ENCODE peak calls at places on chromosomes 3 and 15, in ten cellular contexts. One of them, this sample, is unnamed.

GRCh38 chr15:46618984-46619383 is 984.2 kb downstream of the SQOR start:
- DNase-seq in B cell: no peak
- DNase-seq in stimulated activated CD4-positive, alpha-beta T cell treated with anti-CD3 and anti-CD28 coated beads, TNF-alpha, amount 100 ng/mL, for 4 hours: no peak
- DNase-seq in PC-3: no peak
- DNase-seq in omental fat pad: no peak
- DNase-seq in GOT3: no peak
- DNase-seq in HT1080: no peak
- DNase-seq in endothelial cell: no peak
- DNase-seq in H7: no peak
- DNase-seq in activated T-helper 1 cell treated with anti-CD3 and anti-CD28 coated beads, Interleukin-12 subunit alpha, Interleukin-12 subunit beta, Interleukin-2, Interleukin-4 antibody, amounts not matched to agents 30 ng/mL and 10 ng/mL and 1 ng/mL, durations not matched to agents 14 hours and 24 hours and 36 hours: no peak
- DNase-seq in this sample: no peak

GRCh38 chr3:52385157-52385556 is 59.7 kb downstream of the SEMA3G start:
- DNase-seq in HT1080: peak
- DNase-seq in GOT3: no peak
- DNase-seq in omental fat pad: no peak
- DNase-seq in H7: peak
- DNase-seq in B cell: no peak
- DNase-seq in stimulated activated CD4-positive, alpha-beta T cell treated with anti-CD3 and anti-CD28 coated beads, TNF-alpha, amount 100 ng/mL, for 4 hours: no peak
- DNase-seq in endothelial cell: peak
- DNase-seq in PC-3: peak
- DNase-seq in activated T-helper 1 cell treated with anti-CD3 and anti-CD28 coated beads, Interleukin-12 subunit alpha, Interleukin-12 subunit beta, Interleukin-2, Interleukin-4 antibody, amounts not matched to agents 30 ng/mL and 10 ng/mL and 1 ng/mL, durations not matched to agents 14 hours and 24 hours and 36 hours: no peak
- DNase-seq in this sample: peak

GRCh38 chr3:79015854-79016253 is 751.9 kb downstream of the ROBO1 start:
- DNase-seq in B cell: no peak
- DNase-seq in stimulated activated CD4-positive, alpha-beta T cell treated with anti-CD3 and anti-CD28 coated beads, TNF-alpha, amount 100 ng/mL, for 4 hours: no peak
- DNase-seq in activated T-helper 1 cell treated with anti-CD3 and anti-CD28 coated beads, Interleukin-12 subunit alpha, Interleukin-12 subunit beta, Interleukin-2, Interleukin-4 antibody, amounts not matched to agents 30 ng/mL and 10 ng/mL and 1 ng/mL, durations not matched to agents 14 hours and 24 hours and 36 hours: no peak
- DNase-seq in GOT3: no peak
- DNase-seq in PC-3: no peak
- DNase-seq in endothelial cell: no peak
- DNase-seq in HT1080: no peak
- DNase-seq in H7: no peak
- DNase-seq in omental fat pad: no peak
- DNase-seq in this sample: no peak

GRCh38 chr15:38398134-38398533 is 55.8 kb upstream of the FAM98B start:
- DNase-seq in H7: no peak
- DNase-seq in stimulated activated CD4-positive, alpha-beta T cell treated with anti-CD3 and anti-CD28 coated beads, TNF-alpha, amount 100 ng/mL, for 4 hours: no peak
- DNase-seq in activated T-helper 1 cell treated with anti-CD3 and anti-CD28 coated beads, Interleukin-12 subunit alpha, Interleukin-12 subunit beta, Interleukin-2, Interleukin-4 antibody, amounts not matched to agents 30 ng/mL and 10 ng/mL and 1 ng/mL, durations not matched to agents 14 hours and 24 hours and 36 hours: no peak
- DNase-seq in endothelial cell: no peak
- DNase-seq in PC-3: peak
- DNase-seq in GOT3: peak
- DNase-seq in omental fat pad: no peak
- DNase-seq in HT1080: peak
- DNase-seq in B cell: no peak
- DNase-seq in this sample: no peak

GRCh38 chr3:124260206-124260915 is 268.4 kb upstream of the ROPN1 start:
- DNase-seq in stimulated activated CD4-positive, alpha-beta T cell treated with anti-CD3 and anti-CD28 coated beads, TNF-alpha, amount 100 ng/mL, for 4 hours: no peak
- DNase-seq in HT1080: peak
- DNase-seq in activated T-helper 1 cell treated with anti-CD3 and anti-CD28 coated beads, Interleukin-12 subunit alpha, Interleukin-12 subunit beta, Interleukin-2, Interleukin-4 antibody, amounts not matched to agents 30 ng/mL and 10 ng/mL and 1 ng/mL, durations not matched to agents 14 hours and 24 hours and 36 hours: no peak
- DNase-seq in GOT3: peak
- DNase-seq in PC-3: peak
- DNase-seq in endothelial cell: no peak
- DNase-seq in B cell: no peak
- DNase-seq in omental fat pad: no peak
- DNase-seq in H7: no peak
- DNase-seq in this sample: no peak

GRCh38 chr3:181362378-181362777 is 349.3 kb upstream of the SOX2 start:
- DNase-seq in GOT3: no peak
- DNase-seq in endothelial cell: no peak
- DNase-seq in B cell: no peak
- DNase-seq in HT1080: no peak
- DNase-seq in stimulated activated CD4-positive, alpha-beta T cell treated with anti-CD3 and anti-CD28 coated beads, TNF-alpha, amount 100 ng/mL, for 4 hours: no peak
- DNase-seq in H7: no peak
- DNase-seq in PC-3: peak
- DNase-seq in activated T-helper 1 cell treated with anti-CD3 and anti-CD28 coated beads, Interleukin-12 subunit alpha, Interleukin-12 subunit beta, Interleukin-2, Interleukin-4 antibody, amounts not matched to agents 30 ng/mL and 10 ng/mL and 1 ng/mL, durations not matched to agents 14 hours and 24 hours and 36 hours: no peak
- DNase-seq in omental fat pad: no peak
- DNase-seq in this sample: no peak

GRCh38 chr3:37505415-37505814 is 331.0 kb upstream of the LRRFIP2 start:
- DNase-seq in stimulated activated CD4-positive, alpha-beta T cell treated with anti-CD3 and anti-CD28 coated beads, TNF-alpha, amount 100 ng/mL, for 4 hours: no peak
- DNase-seq in omental fat pad: no peak
- DNase-seq in GOT3: no peak
- DNase-seq in H7: no peak
- DNase-seq in endothelial cell: no peak
- DNase-seq in activated T-helper 1 cell treated with anti-CD3 and anti-CD28 coated beads, Interleukin-12 subunit alpha, Interleukin-12 subunit beta, Interleukin-2, Interleukin-4 antibody, amounts not matched to agents 30 ng/mL and 10 ng/mL and 1 ng/mL, durations not matched to agents 14 hours and 24 hours and 36 hours: no peak
- DNase-seq in PC-3: no peak
- DNase-seq in HT1080: no peak
- DNase-seq in B cell: no peak
- DNase-seq in this sample: no peak

GRCh38 chr15:80156176-80156720 is 3.4 kb downstream of the FAH start:
- DNase-seq in B cell: no peak
- DNase-seq in H7: no peak
- DNase-seq in PC-3: no peak
- DNase-seq in endothelial cell: no peak
- DNase-seq in activated T-helper 1 cell treated with anti-CD3 and anti-CD28 coated beads, Interleukin-12 subunit alpha, Interleukin-12 subunit beta, Interleukin-2, Interleukin-4 antibody, amounts not matched to agents 30 ng/mL and 10 ng/mL and 1 ng/mL, durations not matched to agents 14 hours and 24 hours and 36 hours: no peak
- DNase-seq in GOT3: no peak
- DNase-seq in HT1080: no peak
- DNase-seq in omental fat pad: no peak
- DNase-seq in stimulated activated CD4-positive, alpha-beta T cell treated with anti-CD3 and anti-CD28 coated beads, TNF-alpha, amount 100 ng/mL, for 4 hours: no peak
- DNase-seq in this sample: no peak

GRCh38 chr3:68018275-68018674 is 363.9 kb upstream of the SUCLG2 start:
- DNase-seq in GOT3: no peak
- DNase-seq in H7: peak
- DNase-seq in HT1080: no peak
- DNase-seq in endothelial cell: no peak
- DNase-seq in B cell: no peak
- DNase-seq in activated T-helper 1 cell treated with anti-CD3 and anti-CD28 coated beads, Interleukin-12 subunit alpha, Interleukin-12 subunit beta, Interleukin-2, Interleukin-4 antibody, amounts not matched to agents 30 ng/mL and 10 ng/mL and 1 ng/mL, durations not matched to agents 14 hours and 24 hours and 36 hours: no peak
- DNase-seq in stimulated activated CD4-positive, alpha-beta T cell treated with anti-CD3 and anti-CD28 coated beads, TNF-alpha, amount 100 ng/mL, for 4 hours: no peak
- DNase-seq in omental fat pad: no peak
- DNase-seq in PC-3: peak
- DNase-seq in this sample: no peak

GRCh38 chr3:110646496-110646895 is 425.1 kb upstream of the NECTIN3 start:
- DNase-seq in HT1080: no peak
- DNase-seq in H7: no peak
- DNase-seq in endothelial cell: no peak
- DNase-seq in activated T-helper 1 cell treated with anti-CD3 and anti-CD28 coated beads, Interleukin-12 subunit alpha, Interleukin-12 subunit beta, Interleukin-2, Interleukin-4 antibody, amounts not matched to agents 30 ng/mL and 10 ng/mL and 1 ng/mL, durations not matched to agents 14 hours and 24 hours and 36 hours: no peak
- DNase-seq in GOT3: no peak
- DNase-seq in PC-3: no peak
- DNase-seq in B cell: no peak
- DNase-seq in stimulated activated CD4-positive, alpha-beta T cell treated with anti-CD3 and anti-CD28 coated beads, TNF-alpha, amount 100 ng/mL, for 4 hours: no peak
- DNase-seq in omental fat pad: no peak
- DNase-seq in this sample: no peak

GRCh38 chr3:191170097-191170496 is 28.9 kb upstream of the OSTN start:
- DNase-seq in omental fat pad: no peak
- DNase-seq in GOT3: no peak
- DNase-seq in B cell: no peak
- DNase-seq in H7: no peak
- DNase-seq in stimulated activated CD4-positive, alpha-beta T cell treated with anti-CD3 and anti-CD28 coated beads, TNF-alpha, amount 100 ng/mL, for 4 hours: no peak
- DNase-seq in HT1080: no peak
- DNase-seq in activated T-helper 1 cell treated with anti-CD3 and anti-CD28 coated beads, Interleukin-12 subunit alpha, Interleukin-12 subunit beta, Interleukin-2, Interleukin-4 antibody, amounts not matched to agents 30 ng/mL and 10 ng/mL and 1 ng/mL, durations not matched to agents 14 hours and 24 hours and 36 hours: no peak
- DNase-seq in endothelial cell: no peak
- DNase-seq in PC-3: no peak
- DNase-seq in this sample: no peak

GRCh38 chr3:54427951-54428871 is 305.9 kb downstream of the CACNA2D3 start:
- DNase-seq in stimulated activated CD4-positive, alpha-beta T cell treated with anti-CD3 and anti-CD28 coated beads, TNF-alpha, amount 100 ng/mL, for 4 hours: no peak
- DNase-seq in endothelial cell: peak
- DNase-seq in PC-3: peak
- DNase-seq in B cell: no peak
- DNase-seq in GOT3: peak
- DNase-seq in H7: peak
- DNase-seq in omental fat pad: no peak
- DNase-seq in HT1080: peak
- DNase-seq in activated T-helper 1 cell treated with anti-CD3 and anti-CD28 coated beads, Interleukin-12 subunit alpha, Interleukin-12 subunit beta, Interleukin-2, Interleukin-4 antibody, amounts not matched to agents 30 ng/mL and 10 ng/mL and 1 ng/mL, durations not matched to agents 14 hours and 24 hours and 36 hours: peak
- DNase-seq in this sample: peak

GRCh38 chr3:32239638-32240550 is 1.4 kb downstream of the CMTM8 start:
- DNase-seq in endothelial cell: peak
- DNase-seq in activated T-helper 1 cell treated with anti-CD3 and anti-CD28 coated beads, Interleukin-12 subunit alpha, Interleukin-12 subunit beta, Interleukin-2, Interleukin-4 antibody, amounts not matched to agents 30 ng/mL and 10 ng/mL and 1 ng/mL, durations not matched to agents 14 hours and 24 hours and 36 hours: peak
- DNase-seq in H7: peak
- DNase-seq in GOT3: no peak
- DNase-seq in omental fat pad: no peak
- DNase-seq in PC-3: peak
- DNase-seq in B cell: peak
- DNase-seq in HT1080: peak
- DNase-seq in stimulated activated CD4-positive, alpha-beta T cell treated with anti-CD3 and anti-CD28 coated beads, TNF-alpha, amount 100 ng/mL, for 4 hours: peak
- DNase-seq in this sample: peak

GRCh38 chr15:62653122-62653521 is 389.4 kb upstream of the TPM1 start:
- DNase-seq in HT1080: no peak
- DNase-seq in omental fat pad: no peak
- DNase-seq in activated T-helper 1 cell treated with anti-CD3 and anti-CD28 coated beads, Interleukin-12 subunit alpha, Interleukin-12 subunit beta, Interleukin-2, Interleukin-4 antibody, amounts not matched to agents 30 ng/mL and 10 ng/mL and 1 ng/mL, durations not matched to agents 14 hours and 24 hours and 36 hours: no peak
- DNase-seq in stimulated activated CD4-positive, alpha-beta T cell treated with anti-CD3 and anti-CD28 coated beads, TNF-alpha, amount 100 ng/mL, for 4 hours: no peak
- DNase-seq in H7: no peak
- DNase-seq in GOT3: no peak
- DNase-seq in PC-3: no peak
- DNase-seq in B cell: no peak
- DNase-seq in endothelial cell: no peak
- DNase-seq in this sample: no peak

GRCh38 chr15:39631357-39631756 is 50.5 kb downstream of the THBS1 start:
- DNase-seq in PC-3: peak
- DNase-seq in omental fat pad: no peak
- DNase-seq in H7: no peak
- DNase-seq in GOT3: no peak
- DNase-seq in activated T-helper 1 cell treated with anti-CD3 and anti-CD28 coated beads, Interleukin-12 subunit alpha, Interleukin-12 subunit beta, Interleukin-2, Interleukin-4 antibody, amounts not matched to agents 30 ng/mL and 10 ng/mL and 1 ng/mL, durations not matched to agents 14 hours and 24 hours and 36 hours: no peak
- DNase-seq in endothelial cell: no peak
- DNase-seq in HT1080: peak
- DNase-seq in B cell: no peak
- DNase-seq in stimulated activated CD4-positive, alpha-beta T cell treated with anti-CD3 and anti-CD28 coated beads, TNF-alpha, amount 100 ng/mL, for 4 hours: no peak
- DNase-seq in this sample: no peak

GRCh38 chr3:177781686-177782161 is 584.4 kb upstream of the TBL1XR1 start:
- DNase-seq in endothelial cell: no peak
- DNase-seq in B cell: no peak
- DNase-seq in HT1080: no peak
- DNase-seq in stimulated activated CD4-positive, alpha-beta T cell treated with anti-CD3 and anti-CD28 coated beads, TNF-alpha, amount 100 ng/mL, for 4 hours: no peak
- DNase-seq in activated T-helper 1 cell treated with anti-CD3 and anti-CD28 coated beads, Interleukin-12 subunit alpha, Interleukin-12 subunit beta, Interleukin-2, Interleukin-4 antibody, amounts not matched to agents 30 ng/mL and 10 ng/mL and 1 ng/mL, durations not matched to agents 14 hours and 24 hours and 36 hours: no peak
- DNase-seq in PC-3: no peak
- DNase-seq in GOT3: no peak
- DNase-seq in H7: no peak
- DNase-seq in omental fat pad: no peak
- DNase-seq in this sample: no peak

GRCh38 chr3:195261925-195262324 is 9.0 kb downstream of the XXYLT1 start:
- DNase-seq in endothelial cell: no peak
- DNase-seq in activated T-helper 1 cell treated with anti-CD3 and anti-CD28 coated beads, Interleukin-12 subunit alpha, Interleukin-12 subunit beta, Interleukin-2, Interleukin-4 antibody, amounts not matched to agents 30 ng/mL and 10 ng/mL and 1 ng/mL, durations not matched to agents 14 hours and 24 hours and 36 hours: no peak
- DNase-seq in GOT3: no peak
- DNase-seq in H7: no peak
- DNase-seq in stimulated activated CD4-positive, alpha-beta T cell treated with anti-CD3 and anti-CD28 coated beads, TNF-alpha, amount 100 ng/mL, for 4 hours: no peak
- DNase-seq in omental fat pad: no peak
- DNase-seq in B cell: no peak
- DNase-seq in HT1080: no peak
- DNase-seq in PC-3: no peak
- DNase-seq in this sample: no peak

GRCh38 chr3:154111365-154111764 is 9.8 kb upstream of the ARHGEF26 start:
- DNase-seq in omental fat pad: no peak
- DNase-seq in activated T-helper 1 cell treated with anti-CD3 and anti-CD28 coated beads, Interleukin-12 subunit alpha, Interleukin-12 subunit beta, Interleukin-2, Interleukin-4 antibody, amounts not matched to agents 30 ng/mL and 10 ng/mL and 1 ng/mL, durations not matched to agents 14 hours and 24 hours and 36 hours: no peak
- DNase-seq in B cell: no peak
- DNase-seq in GOT3: no peak
- DNase-seq in PC-3: no peak
- DNase-seq in HT1080: no peak
- DNase-seq in H7: no peak
- DNase-seq in stimulated activated CD4-positive, alpha-beta T cell treated with anti-CD3 and anti-CD28 coated beads, TNF-alpha, amount 100 ng/mL, for 4 hours: no peak
- DNase-seq in endothelial cell: no peak
- DNase-seq in this sample: no peak

GRCh38 chr3:57029924-57030323 is 30.5 kb upstream of the SPATA12 start:
- DNase-seq in omental fat pad: no peak
- DNase-seq in PC-3: no peak
- DNase-seq in endothelial cell: no peak
- DNase-seq in GOT3: no peak
- DNase-seq in B cell: no peak
- DNase-seq in H7: no peak
- DNase-seq in HT1080: no peak
- DNase-seq in activated T-helper 1 cell treated with anti-CD3 and anti-CD28 coated beads, Interleukin-12 subunit alpha, Interleukin-12 subunit beta, Interleukin-2, Interleukin-4 antibody, amounts not matched to agents 30 ng/mL and 10 ng/mL and 1 ng/mL, durations not matched to agents 14 hours and 24 hours and 36 hours: no peak
- DNase-seq in stimulated activated CD4-positive, alpha-beta T cell treated with anti-CD3 and anti-CD28 coated beads, TNF-alpha, amount 100 ng/mL, for 4 hours: no peak
- DNase-seq in this sample: no peak

GRCh38 chr3:161409069-161409468 is 37.8 kb upstream of the SPTSSB start:
- DNase-seq in B cell: no peak
- DNase-seq in omental fat pad: no peak
- DNase-seq in H7: no peak
- DNase-seq in PC-3: peak
- DNase-seq in endothelial cell: peak
- DNase-seq in HT1080: peak
- DNase-seq in GOT3: no peak
- DNase-seq in stimulated activated CD4-positive, alpha-beta T cell treated with anti-CD3 and anti-CD28 coated beads, TNF-alpha, amount 100 ng/mL, for 4 hours: no peak
- DNase-seq in activated T-helper 1 cell treated with anti-CD3 and anti-CD28 coated beads, Interleukin-12 subunit alpha, Interleukin-12 subunit beta, Interleukin-2, Interleukin-4 antibody, amounts not matched to agents 30 ng/mL and 10 ng/mL and 1 ng/mL, durations not matched to agents 14 hours and 24 hours and 36 hours: no peak
- DNase-seq in this sample: no peak

GRCh38 chr3:54696313-54696712 is 231.5 kb downstream of the LRTM1 start:
- DNase-seq in GOT3: no peak
- DNase-seq in stimulated activated CD4-positive, alpha-beta T cell treated with anti-CD3 and anti-CD28 coated beads, TNF-alpha, amount 100 ng/mL, for 4 hours: no peak
- DNase-seq in PC-3: peak
- DNase-seq in HT1080: peak
- DNase-seq in activated T-helper 1 cell treated with anti-CD3 and anti-CD28 coated beads, Interleukin-12 subunit alpha, Interleukin-12 subunit beta, Interleukin-2, Interleukin-4 antibody, amounts not matched to agents 30 ng/mL and 10 ng/mL and 1 ng/mL, durations not matched to agents 14 hours and 24 hours and 36 hours: no peak
- DNase-seq in omental fat pad: no peak
- DNase-seq in B cell: no peak
- DNase-seq in H7: no peak
- DNase-seq in endothelial cell: no peak
- DNase-seq in this sample: no peak

GRCh38 chr3:175489406-175489805 is 630.3 kb downstream of the NAALADL2 start:
- DNase-seq in endothelial cell: no peak
- DNase-seq in GOT3: no peak
- DNase-seq in H7: no peak
- DNase-seq in PC-3: no peak
- DNase-seq in B cell: no peak
- DNase-seq in activated T-helper 1 cell treated with anti-CD3 and anti-CD28 coated beads, Interleukin-12 subunit alpha, Interleukin-12 subunit beta, Interleukin-2, Interleukin-4 antibody, amounts not matched to agents 30 ng/mL and 10 ng/mL and 1 ng/mL, durations not matched to agents 14 hours and 24 hours and 36 hours: no peak
- DNase-seq in stimulated activated CD4-positive, alpha-beta T cell treated with anti-CD3 and anti-CD28 coated beads, TNF-alpha, amount 100 ng/mL, for 4 hours: no peak
- DNase-seq in omental fat pad: no peak
- DNase-seq in HT1080: no peak
- DNase-seq in this sample: no peak

GRCh38 chr3:10522646-10523303 is 17.4 kb upstream of the ATP2B2 start:
- DNase-seq in HT1080: no peak
- DNase-seq in GOT3: no peak
- DNase-seq in omental fat pad: no peak
- DNase-seq in PC-3: no peak
- DNase-seq in H7: no peak
- DNase-seq in endothelial cell: no peak
- DNase-seq in activated T-helper 1 cell treated with anti-CD3 and anti-CD28 coated beads, Interleukin-12 subunit alpha, Interleukin-12 subunit beta, Interleukin-2, Interleukin-4 antibody, amounts not matched to agents 30 ng/mL and 10 ng/mL and 1 ng/mL, durations not matched to agents 14 hours and 24 hours and 36 hours: no peak
- DNase-seq in B cell: no peak
- DNase-seq in stimulated activated CD4-positive, alpha-beta T cell treated with anti-CD3 and anti-CD28 coated beads, TNF-alpha, amount 100 ng/mL, for 4 hours: no peak
- DNase-seq in this sample: peak

This sample was measured in stimulated activated naive CD8-positive, alpha-beta T cell treated with anti-CD3 and anti-CD28 coated beads, Interleukin-15, amount 100 ng/mL, for 72 hours.